ENCODE peak calls at places on chromosome 9, in nine cellular contexts. One of them, this sample, is unnamed.

GRCh38 chr9:135154050-135154570 is 66.6 kb downstream of the OLFM1 start:
- DNase-seq in DMS153: no peak
- DNase-seq in left colon: no peak
- DNase-seq in AG04450: no peak
- DNase-seq in activated T-cell treated with anti-CD3 and anti-CD28 coated beads for 4 hours: no peak
- DNase-seq in neural progenitor cell: no peak
- DNase-seq in astrocyte of the cerebellum: no peak
- DNase-seq in PC-9: no peak
- DNase-seq in right lobe of liver: no peak
- DNase-seq in this sample: no peak

GRCh38 chr9:80957806-80958205 is 731.5 kb downstream of the TLE1 start:
- DNase-seq in left colon: no peak
- DNase-seq in AG04450: no peak
- DNase-seq in neural progenitor cell: no peak
- DNase-seq in DMS153: no peak
- DNase-seq in astrocyte of the cerebellum: no peak
- DNase-seq in activated T-cell treated with anti-CD3 and anti-CD28 coated beads for 4 hours: no peak
- DNase-seq in right lobe of liver: no peak
- DNase-seq in PC-9: no peak
- DNase-seq in this sample: no peak

GRCh38 chr9:107274953-107275422 is 8.1 kb upstream of the RAD23B start:
- DNase-seq in astrocyte of the cerebellum: peak; percentile 88
- DNase-seq in right lobe of liver: no peak
- DNase-seq in AG04450: peak; percentile 95
- DNase-seq in left colon: no peak
- DNase-seq in activated T-cell treated with anti-CD3 and anti-CD28 coated beads for 4 hours: no peak
- DNase-seq in PC-9: peak; percentile 97
- DNase-seq in neural progenitor cell: no peak
- DNase-seq in DMS153: no peak
- DNase-seq in this sample: no peak

GRCh38 chr9:8750639-8751041 is 951.1 kb upstream of the DMAC1 start:
- DNase-seq in right lobe of liver: no peak
- DNase-seq in DMS153: no peak
- DNase-seq in astrocyte of the cerebellum: no peak
- DNase-seq in neural progenitor cell: peak; percentile 63
- DNase-seq in AG04450: no peak
- DNase-seq in activated T-cell treated with anti-CD3 and anti-CD28 coated beads for 4 hours: no peak
- DNase-seq in PC-9: no peak
- DNase-seq in left colon: no peak
- DNase-seq in this sample: no peak

GRCh38 chr9:86061972-86062739 is 37.2 kb downstream of the GOLM1 start:
- DNase-seq in right lobe of liver: no peak
- DNase-seq in astrocyte of the cerebellum: no peak
- DNase-seq in PC-9: no peak
- DNase-seq in activated T-cell treated with anti-CD3 and anti-CD28 coated beads for 4 hours: no peak
- DNase-seq in left colon: peak; percentile 49
- DNase-seq in neural progenitor cell: no peak
- DNase-seq in DMS153: no peak
- DNase-seq in AG04450: no peak
- DNase-seq in this sample: no peak

GRCh38 chr9:94980947-94981632 is 254.6 kb downstream of the AOPEP start:
- DNase-seq in PC-9: no peak
- DNase-seq in left colon: no peak
- DNase-seq in astrocyte of the cerebellum: no peak
- DNase-seq in AG04450: no peak
- DNase-seq in right lobe of liver: no peak
- DNase-seq in neural progenitor cell: peak; percentile 79
- DNase-seq in activated T-cell treated with anti-CD3 and anti-CD28 coated beads for 4 hours: no peak
- DNase-seq in DMS153: no peak
- DNase-seq in this sample: no peak

GRCh38 chr9:68780735-68781134 is 75.7 kb downstream of the PIP5K1B start:
- DNase-seq in DMS153: no peak
- DNase-seq in PC-9: no peak
- DNase-seq in left colon: no peak
- DNase-seq in neural progenitor cell: peak; percentile 33
- DNase-seq in right lobe of liver: no peak
- DNase-seq in AG04450: no peak
- DNase-seq in activated T-cell treated with anti-CD3 and anti-CD28 coated beads for 4 hours: no peak
- DNase-seq in astrocyte of the cerebellum: no peak
- DNase-seq in this sample: no peak

GRCh38 chr9:114953917-114954316 is 23.5 kb upstream of the TNFSF8 start:
- DNase-seq in left colon: no peak
- DNase-seq in right lobe of liver: no peak
- DNase-seq in activated T-cell treated with anti-CD3 and anti-CD28 coated beads for 4 hours: no peak
- DNase-seq in DMS153: no peak
- DNase-seq in PC-9: peak; percentile 42
- DNase-seq in AG04450: peak; percentile 39
- DNase-seq in astrocyte of the cerebellum: peak; percentile 74
- DNase-seq in neural progenitor cell: no peak
- DNase-seq in this sample: peak; percentile 68

GRCh38 chr9:71368157-71368556 is 246.7 kb upstream of the TRPM3 start:
- DNase-seq in left colon: peak; percentile 19
- DNase-seq in activated T-cell treated with anti-CD3 and anti-CD28 coated beads for 4 hours: no peak
- DNase-seq in PC-9: no peak
- DNase-seq in AG04450: no peak
- DNase-seq in right lobe of liver: no peak
- DNase-seq in astrocyte of the cerebellum: no peak
- DNase-seq in DMS153: no peak
- DNase-seq in neural progenitor cell: peak; percentile 31
- DNase-seq in this sample: no peak

GRCh38 chr9:121218357-121219027 is 16.8 kb upstream of the RAB14 start:
- DNase-seq in AG04450: no peak
- DNase-seq in right lobe of liver: no peak
- DNase-seq in PC-9: no peak
- DNase-seq in left colon: no peak
- DNase-seq in activated T-cell treated with anti-CD3 and anti-CD28 coated beads for 4 hours: no peak
- DNase-seq in DMS153: no peak
- DNase-seq in astrocyte of the cerebellum: no peak
- DNase-seq in neural progenitor cell: no peak
- DNase-seq in this sample: no peak

GRCh38 chr9:33133186-33133585 is 34.0 kb downstream of the B4GALT1 start:
- DNase-seq in astrocyte of the cerebellum: no peak
- DNase-seq in left colon: no peak
- DNase-seq in activated T-cell treated with anti-CD3 and anti-CD28 coated beads for 4 hours: no peak
- DNase-seq in neural progenitor cell: no peak
- DNase-seq in PC-9: no peak
- DNase-seq in right lobe of liver: peak; percentile 38
- DNase-seq in AG04450: no peak
- DNase-seq in DMS153: no peak
- DNase-seq in this sample: peak; percentile 16

GRCh38 chr9:96122756-96123155 is 179.2 kb downstream of the HSD17B3 start:
- DNase-seq in astrocyte of the cerebellum: peak; percentile 11
- DNase-seq in right lobe of liver: no peak
- DNase-seq in neural progenitor cell: no peak
- DNase-seq in AG04450: peak; percentile 24
- DNase-seq in activated T-cell treated with anti-CD3 and anti-CD28 coated beads for 4 hours: no peak
- DNase-seq in left colon: no peak
- DNase-seq in PC-9: no peak
- DNase-seq in DMS153: no peak
- DNase-seq in this sample: no peak

GRCh38 chr9:137254624-137255447 is at the start of gene NELFB:
- DNase-seq in astrocyte of the cerebellum: peak; percentile 54
- DNase-seq in AG04450: peak; percentile 51
- DNase-seq in activated T-cell treated with anti-CD3 and anti-CD28 coated beads for 4 hours: peak; percentile 96
- DNase-seq in DMS153: peak; percentile 76
- DNase-seq in left colon: peak; percentile 96
- DNase-seq in PC-9: peak; percentile 64
- DNase-seq in right lobe of liver: peak; percentile 96
- DNase-seq in neural progenitor cell: peak; percentile 94
- DNase-seq in this sample: peak; percentile 88

GRCh38 chr9:79969866-79970265 is 398.1 kb downstream of the TLE4 start:
- DNase-seq in left colon: no peak
- DNase-seq in astrocyte of the cerebellum: no peak
- DNase-seq in PC-9: no peak
- DNase-seq in AG04450: no peak
- DNase-seq in activated T-cell treated with anti-CD3 and anti-CD28 coated beads for 4 hours: no peak
- DNase-seq in DMS153: no peak
- DNase-seq in neural progenitor cell: no peak
- DNase-seq in right lobe of liver: no peak
- DNase-seq in this sample: no peak

GRCh38 chr9:136854113-136854841 is 2.1 kb downstream of the MAMDC4 start:
- DNase-seq in PC-9: peak; percentile 25
- DNase-seq in DMS153: no peak
- DNase-seq in activated T-cell treated with anti-CD3 and anti-CD28 coated beads for 4 hours: no peak
- DNase-seq in right lobe of liver: peak; percentile 56
- DNase-seq in astrocyte of the cerebellum: no peak
- DNase-seq in neural progenitor cell: no peak
- DNase-seq in left colon: peak; percentile 28
- DNase-seq in AG04450: no peak
- DNase-seq in this sample: peak; percentile 68

GRCh38 chr9:110142253-110142652 is 65.7 kb downstream of the C9orf152 start:
- DNase-seq in neural progenitor cell: no peak
- DNase-seq in DMS153: peak; percentile 94
- DNase-seq in AG04450: no peak
- DNase-seq in activated T-cell treated with anti-CD3 and anti-CD28 coated beads for 4 hours: no peak
- DNase-seq in left colon: no peak
- DNase-seq in PC-9: peak; percentile 72
- DNase-seq in astrocyte of the cerebellum: no peak
- DNase-seq in right lobe of liver: no peak
- DNase-seq in this sample: no peak

GRCh38 chr9:91207889-91208651 is 153.6 kb downstream of the AUH start:
- DNase-seq in left colon: no peak
- DNase-seq in AG04450: no peak
- DNase-seq in activated T-cell treated with anti-CD3 and anti-CD28 coated beads for 4 hours: no peak
- DNase-seq in astrocyte of the cerebellum: no peak
- DNase-seq in neural progenitor cell: no peak
- DNase-seq in right lobe of liver: no peak
- DNase-seq in PC-9: peak; percentile 47
- DNase-seq in DMS153: no peak
- DNase-seq in this sample: no peak

GRCh38 chr9:32940740-32941139 is 60.7 kb downstream of the APTX start:
- DNase-seq in neural progenitor cell: no peak
- DNase-seq in PC-9: no peak
- DNase-seq in AG04450: no peak
- DNase-seq in astrocyte of the cerebellum: no peak
- DNase-seq in activated T-cell treated with anti-CD3 and anti-CD28 coated beads for 4 hours: no peak
- DNase-seq in left colon: no peak
- DNase-seq in right lobe of liver: no peak
- DNase-seq in DMS153: no peak
- DNase-seq in this sample: no peak

GRCh38 chr9:120531683-120532300 is 48.2 kb downstream of the CDK5RAP2 start:
- DNase-seq in activated T-cell treated with anti-CD3 and anti-CD28 coated beads for 4 hours: no peak
- DNase-seq in astrocyte of the cerebellum: peak; percentile 19
- DNase-seq in left colon: no peak
- DNase-seq in neural progenitor cell: peak; percentile 44
- DNase-seq in DMS153: peak; percentile 56
- DNase-seq in right lobe of liver: peak; percentile 58
- DNase-seq in AG04450: no peak
- DNase-seq in PC-9: no peak
- DNase-seq in this sample: no peak

This sample was measured in tibial artery.